ENCODE peak calls at places on chromosomes 4 and X, in six cellular contexts. N is ovary, X is A673, A is stomach, B is fibroblast of mammary gland, G is bronchial epithelial cell. C is an unnamed sample.

GRCh38 chrX:48086119-48086518 is 14.7 kb upstream of the ZNF630 start:
- DNase-seq in N (no peak), X (no peak), A (no peak), B (no peak), G (peak), C (peak)

GRCh38 chr4:140762202-140762601 is 6.0 kb upstream of the TBC1D9 start:
- DNase-seq in N (no peak), X (peak), A (no peak), B (no peak), G (no peak), C (no peak)

GRCh38 chr4:16897991-16898827 is at the start of gene LDB2:
- DNase-seq in N (peak), X (peak), A (peak), B (peak), G (no peak), C (peak)

GRCh38 chr4:53852343-53852742 is 212.1 kb downstream of the CHIC2 start:
- DNase-seq in N (no peak), X (no peak), A (no peak), B (peak), G (no peak), C (peak)

GRCh38 chr4:14184265-14184664 is 556.7 kb upstream of the BOD1L1 start:
- DNase-seq in N (no peak), X (no peak), A (no peak), B (peak), G (no peak), C (peak)

GRCh38 chr4:7167706-7168105 is 24.6 kb upstream of the SORCS2 start:
- DNase-seq in N (no peak), X (no peak), A (no peak), B (no peak), G (no peak), C (no peak)

GRCh38 chr4:175833574-175834350 is 21.7 kb upstream of the GPM6A start:
- DNase-seq in N (no peak), X (peak), A (no peak), B (no peak), G (peak), C (no peak)

GRCh38 chr4:53019485-53020382 is 157.6 kb downstream of the RASL11B start:
- DNase-seq in N (no peak), X (no peak), A (no peak), B (peak), G (peak), C (peak)

GRCh38 chrX:72299891-72300630 is 5.7 kb downstream of the CITED1 start:
- DNase-seq in N (no peak), X (no peak), A (no peak), B (no peak), G (no peak), C (no peak)

GRCh38 chrX:63050225-63050624 is 300.9 kb downstream of the SPIN4 start:
- DNase-seq in N (no peak), X (no peak), A (no peak), B (no peak), G (peak), C (no peak)

GRCh38 chr4:154120690-154121089 is 331.8 kb upstream of the SFRP2 start:
- DNase-seq in N (no peak), X (no peak), A (no peak), B (no peak), G (no peak), C (no peak)

GRCh38 chr4:154120277-154120676 is 331.4 kb upstream of the SFRP2 start:
- DNase-seq in N (no peak), X (no peak), A (no peak), B (no peak), G (no peak), C (no peak)

GRCh38 chr4:154123897-154124296 is 335.0 kb upstream of the SFRP2 start:
- DNase-seq in N (no peak), X (no peak), A (no peak), B (no peak), G (no peak), C (no peak)

GRCh38 chr4:154124539-154125255 is 335.8 kb upstream of the SFRP2 start:
- DNase-seq in N (no peak), X (no peak), A (no peak), B (peak), G (peak), C (peak)

DNA sequence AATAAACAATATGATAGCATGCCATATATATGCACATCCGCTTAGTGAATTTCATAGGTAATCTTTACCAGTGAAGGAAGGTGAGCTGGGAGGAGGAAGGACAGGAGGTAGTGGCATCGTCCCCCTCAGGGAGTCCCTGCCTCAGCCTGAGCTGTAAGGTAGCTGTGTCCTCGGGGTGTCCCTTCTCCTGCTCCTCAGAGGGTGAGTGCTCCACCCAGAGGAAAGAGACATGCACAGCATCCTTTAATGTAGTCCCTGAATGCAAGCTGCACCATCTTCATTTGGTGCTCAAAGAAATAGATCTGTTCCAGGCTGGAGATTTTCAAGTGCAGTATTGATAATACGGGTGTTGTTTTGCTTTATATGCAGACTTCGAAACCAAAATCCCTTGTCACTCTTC is 330.4 kb upstream of the SFRP2 start:
- DNase-seq in N (no peak), X (no peak), A (no peak), B (peak), G (no peak), C (peak)
- TF ChIP-seq CTCF in N (no peak), X (no peak), A (no peak), B (peak), G (no peak), C (peak)

DNA sequence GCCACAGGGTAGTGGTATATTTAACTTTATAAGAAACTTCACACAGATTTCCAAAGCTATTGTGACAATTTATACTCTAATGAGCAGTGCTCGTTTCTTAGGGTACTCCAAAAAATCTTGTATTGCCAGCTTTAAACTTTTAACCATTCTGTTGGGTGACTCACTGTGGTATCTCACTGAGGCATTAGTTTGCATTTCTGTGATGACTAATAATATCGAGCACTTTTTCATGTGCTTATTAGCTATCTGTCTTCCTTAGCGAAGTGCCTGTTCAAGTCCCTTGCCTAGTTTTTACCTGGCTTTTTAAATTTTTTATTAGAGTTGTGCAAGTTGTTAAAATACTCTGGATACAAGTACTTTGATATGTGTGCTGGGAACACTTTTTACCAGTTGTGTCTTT is 5.5 kb downstream of the PNMA3 start:
- DNase-seq in N (no peak), X (no peak), A (no peak), B (peak), G (peak), C (peak)
- H3K4me3 ChIP-seq in N (no peak), X (no peak), A (no peak), B (no peak), G (no peak), C (no peak)

DNA sequence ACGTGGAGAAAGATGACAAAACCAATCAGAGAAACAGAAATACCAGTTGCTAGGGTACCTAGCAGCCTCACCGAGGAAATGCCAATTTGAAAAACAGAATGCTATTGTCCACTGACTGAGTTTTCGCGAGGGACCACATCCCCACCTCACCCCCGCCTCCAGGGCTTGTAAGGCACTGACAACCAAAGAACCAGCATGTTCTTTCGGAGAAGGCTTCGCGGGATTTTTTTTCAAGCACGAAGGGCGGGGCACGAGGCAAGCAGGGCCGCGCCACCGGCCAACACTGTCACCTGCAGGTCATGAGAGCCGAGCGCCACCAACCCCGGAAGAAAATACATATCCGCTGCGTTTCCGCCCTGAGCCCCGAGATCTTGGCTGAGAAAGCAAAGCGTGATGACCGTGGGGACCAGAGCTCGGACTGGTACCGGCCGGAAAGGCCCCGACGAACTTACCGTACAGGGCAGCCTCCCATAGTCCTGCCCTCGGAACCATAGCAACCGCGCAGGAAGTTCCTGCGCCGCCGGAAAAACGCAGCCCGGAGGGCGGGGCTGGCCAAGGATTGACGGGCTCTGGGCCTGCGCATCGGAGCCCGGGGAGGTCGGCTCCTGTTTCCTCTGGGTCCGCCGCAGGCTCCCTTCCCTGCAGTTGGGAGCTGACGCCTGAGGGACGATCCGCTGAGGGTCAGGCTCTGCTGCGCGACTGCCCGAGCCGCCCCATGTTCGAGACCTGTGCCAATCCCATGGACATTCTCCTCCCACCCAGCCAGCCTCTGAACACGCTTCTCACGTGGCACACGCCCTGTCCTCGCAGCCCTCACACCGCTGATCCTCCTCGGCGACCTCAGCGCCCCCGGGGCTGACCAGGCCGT is 59.2 kb upstream of the PAGE5 start:
- DNase-seq in N (peak), X (peak), A (peak), B (peak), G (peak), C (peak)
- TF ChIP-seq CTCF in N (no peak), X (peak), A (no peak), B (peak), G (peak), C (peak)

DNA sequence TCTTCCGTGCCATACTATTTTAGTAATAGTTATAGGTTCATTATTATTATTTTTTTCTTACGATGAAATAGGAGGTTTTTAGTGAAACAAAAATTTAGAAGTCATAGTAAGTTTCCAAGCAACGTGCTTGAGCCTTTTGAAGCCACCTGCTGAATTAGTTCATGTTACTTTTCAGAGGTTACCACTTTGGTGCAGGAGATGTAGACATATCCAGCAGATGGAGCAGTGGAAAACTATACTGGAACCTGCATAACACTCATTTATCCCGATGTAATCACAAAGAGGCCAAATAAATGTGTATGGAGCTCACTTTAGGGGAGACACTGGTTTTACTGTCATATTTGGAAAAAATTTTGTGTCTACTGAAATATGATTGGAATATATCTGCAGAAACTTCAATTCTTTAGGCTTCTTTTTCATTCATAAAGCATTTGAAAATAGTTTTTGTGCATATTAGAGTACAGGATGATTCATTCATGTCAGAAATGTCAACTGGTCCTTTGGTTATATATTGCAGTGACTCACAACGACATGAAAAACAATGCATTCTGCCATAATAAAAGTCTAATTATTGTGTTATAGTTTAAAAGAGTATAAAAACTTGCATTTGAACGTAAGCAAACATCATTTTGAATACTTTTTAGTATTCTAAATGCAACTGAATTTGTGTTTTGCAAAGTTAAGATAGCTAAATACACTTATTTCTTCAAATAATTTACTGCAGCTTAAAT is 2182.9 kb upstream of the TENM3 start:
- DNase-seq in N (no peak), X (peak), A (no peak), B (peak), G (peak), C (peak)
- H3K4me3 ChIP-seq in N (no peak), X (peak), A (no peak), B (no peak), G (no peak), C (no peak)

DNA sequence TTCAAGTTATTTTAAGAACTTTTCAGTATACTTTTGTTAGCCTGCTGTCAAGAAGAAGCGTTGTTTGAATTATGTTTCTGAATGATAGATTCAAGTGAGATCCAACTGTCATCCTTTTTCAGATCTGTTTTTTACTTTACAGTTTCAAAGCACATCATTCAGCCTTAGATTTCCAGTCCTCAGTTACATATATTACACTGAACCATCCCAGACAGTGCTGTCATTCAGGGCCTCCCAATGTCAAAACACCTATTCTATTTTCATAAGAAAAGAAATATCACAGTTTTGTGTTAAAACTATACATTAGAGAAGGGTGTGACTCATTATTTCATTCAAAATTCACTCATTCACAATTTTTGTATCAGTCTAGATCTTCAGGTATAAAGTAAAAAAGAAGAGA is 856.9 kb downstream of the ADGRL3 start:
- DNase-seq in N (no peak), X (no peak), A (no peak), B (no peak), G (no peak), C (no peak)
- TF ChIP-seq CTCF in N (no peak), X (no peak), A (no peak), B (no peak), G (no peak), C (no peak)